ENCODE peak calls at places on chromosomes 11 and 22, in eight cellular contexts. F is tibial nerve, G is IMR-90, R is transverse colon, O is spleen, Y is heart left ventricle, U is body of pancreas, C is A549. P is an unnamed sample.

GRCh38 chr22:40138866-40139265 is 38.9 kb upstream of the TNRC6B start:
- DNase-seq in F (no peak), G (no peak), R (no peak), O (no peak), Y (no peak), U (no peak), C (no peak), P (no peak)

GRCh38 chr11:9861860-9862725 is 198.2 kb downstream of the SWAP70 start:
- DNase-seq in F (peak; percentile 21), G (peak; percentile 75), R (peak; percentile 57), O (no peak), Y (peak; percentile 48), U (peak; percentile 45), C (peak; percentile 58), P (peak; percentile 36)

GRCh38 chr11:107648247-107648646 is 57.3 kb downstream of the ELMOD1 start:
- DNase-seq in F (no peak), G (no peak), R (no peak), O (no peak), Y (no peak), U (no peak), C (no peak), P (no peak)

GRCh38 chr11:12211331-12212065 is 101.1 kb downstream of the MICAL2 start:
- DNase-seq in F (no peak), G (no peak), R (no peak), O (peak; percentile 56), Y (no peak), U (no peak), C (no peak), P (no peak)

GRCh38 chr11:68497761-68498160 is 37.2 kb downstream of the PPP6R3 start:
- DNase-seq in F (no peak), G (no peak), R (no peak), O (no peak), Y (no peak), U (no peak), C (no peak), P (no peak)

GRCh38 chr11:112540261-112540660 is 279.6 kb upstream of the PLET1 start:
- DNase-seq in F (no peak), G (no peak), R (no peak), O (no peak), Y (no peak), U (no peak), C (no peak), P (no peak)

GRCh38 chr22:45576273-45576625 is 73.6 kb downstream of the FBLN1 start:
- DNase-seq in F (no peak), G (no peak), R (no peak), O (no peak), Y (no peak), U (no peak), C (no peak), P (no peak)

GRCh38 chr22:31046591-31047226 is 34.4 kb upstream of the SMTN start:
- DNase-seq in F (peak; percentile 23), G (peak; percentile 13), R (peak; percentile 21), O (peak; percentile 86), Y (peak; percentile 91), U (peak; percentile 20), C (no peak), P (peak; percentile 30)

GRCh38 chr11:10540915-10541591 is at the start of gene RNF141:
- DNase-seq in F (peak; percentile 90), G (peak; percentile 87), R (peak; percentile 97), O (peak; percentile 99), Y (peak; percentile 95), U (peak; percentile 98), C (peak; percentile 84), P (peak; percentile 91)

GRCh38 chr11:73860202-73860601 is 16.4 kb downstream of the COA4 start:
- DNase-seq in F (no peak), G (no peak), R (no peak), O (no peak), Y (no peak), U (no peak), C (no peak), P (no peak)

GRCh38 chr11:86848132-86848531 is 47.8 kb downstream of the PRSS23 start:
- DNase-seq in F (no peak), G (no peak), R (no peak), O (no peak), Y (no peak), U (no peak), C (no peak), P (no peak)

GRCh38 chr11:68271023-68271780 is 571 bp downstream of the C11orf24 start:
- DNase-seq in F (no peak), G (peak; percentile 83), R (peak; percentile 68), O (peak; percentile 86), Y (peak; percentile 53), U (peak; percentile 62), C (peak; percentile 94), P (peak; percentile 47)

GRCh38 chr22:23294221-23294620 is 113.9 kb downstream of the BCR start:
- DNase-seq in F (no peak), G (no peak), R (no peak), O (no peak), Y (no peak), U (no peak), C (no peak), P (no peak)

GRCh38 chr11:101327908-101328307 is 198.3 kb upstream of the PGR start:
- DNase-seq in F (no peak), G (peak; percentile 8), R (no peak), O (no peak), Y (no peak), U (no peak), C (no peak), P (no peak)

GRCh38 chr22:20025401-20026203 is 4.7 kb downstream of the TANGO2 start:
- DNase-seq in F (no peak), G (no peak), R (no peak), O (peak; percentile 56), Y (no peak), U (no peak), C (no peak), P (no peak)

GRCh38 chr11:127485541-127485940 is 485.0 kb upstream of the KIRREL3 start:
- DNase-seq in F (no peak), G (no peak), R (no peak), O (no peak), Y (no peak), U (no peak), C (no peak), P (no peak)

GRCh38 chr11:9280655-9281301 is 15.6 kb upstream of the DENND5A start:
- DNase-seq in F (no peak), G (peak; percentile 81), R (peak; percentile 45), O (no peak), Y (no peak), U (no peak), C (no peak), P (no peak)

GRCh38 chr11:8930456-8931175 is 2.1 kb downstream of the C11orf16 start:
- DNase-seq in F (no peak), G (no peak), R (no peak), O (no peak), Y (no peak), U (no peak), C (no peak), P (no peak)

GRCh38 chr22:26476705-26477340 is 6.8 kb downstream of the HPS4 start:
- DNase-seq in F (no peak), G (peak; percentile 55), R (no peak), O (no peak), Y (no peak), U (no peak), C (no peak), P (no peak)

GRCh38 chr11:126034026-126034822 is 28.4 kb downstream of the CDON start:
- DNase-seq in F (no peak), G (no peak), R (no peak), O (no peak), Y (no peak), U (no peak), C (no peak), P (no peak)
- H3K4me1 ChIP-seq in F (no peaks in the 10 kb centered on the region), G (no peaks in the 10 kb centered on the region), R (no peaks in the 10 kb centered on the region), O (no peaks in the 10 kb centered on the region), Y (peaks cover 19% of the 10 kb centered on the region), U (no peaks in the 10 kb centered on the region), C (no peaks in the 10 kb centered on the region), P (no peaks in the 10 kb centered on the region)

DNA sequence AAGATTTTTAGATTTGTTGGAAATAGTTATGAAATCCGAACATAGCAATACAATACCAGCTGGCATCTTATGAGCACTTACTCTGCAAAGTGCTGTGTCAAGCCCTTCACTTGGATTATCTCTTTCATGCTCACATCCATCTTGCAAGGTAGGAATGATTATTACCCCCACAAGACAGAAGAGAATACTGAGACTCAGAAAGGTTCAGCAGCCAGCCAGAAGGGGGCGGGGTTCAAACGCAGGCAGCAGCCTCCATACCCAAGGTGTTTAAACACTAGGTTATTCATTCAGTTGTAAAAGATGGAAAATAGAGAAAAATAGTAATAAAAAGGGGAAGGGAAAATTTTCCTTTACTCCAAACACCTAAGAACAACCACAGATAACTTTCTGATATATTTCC is 158.5 kb downstream of the CCDC34 start:
- DNase-seq in F (no peak), G (no peak), R (peak; percentile 56), O (no peak), Y (no peak), U (peak; percentile 49), C (no peak), P (no peak)
- TF ChIP-seq CTCF in F (no peak), G (peak; percentile 28), R (no peak), O (no peak), Y (peak; percentile 29), U (peak; percentile 41), C (peak; percentile 65), P (no peak)

DNA sequence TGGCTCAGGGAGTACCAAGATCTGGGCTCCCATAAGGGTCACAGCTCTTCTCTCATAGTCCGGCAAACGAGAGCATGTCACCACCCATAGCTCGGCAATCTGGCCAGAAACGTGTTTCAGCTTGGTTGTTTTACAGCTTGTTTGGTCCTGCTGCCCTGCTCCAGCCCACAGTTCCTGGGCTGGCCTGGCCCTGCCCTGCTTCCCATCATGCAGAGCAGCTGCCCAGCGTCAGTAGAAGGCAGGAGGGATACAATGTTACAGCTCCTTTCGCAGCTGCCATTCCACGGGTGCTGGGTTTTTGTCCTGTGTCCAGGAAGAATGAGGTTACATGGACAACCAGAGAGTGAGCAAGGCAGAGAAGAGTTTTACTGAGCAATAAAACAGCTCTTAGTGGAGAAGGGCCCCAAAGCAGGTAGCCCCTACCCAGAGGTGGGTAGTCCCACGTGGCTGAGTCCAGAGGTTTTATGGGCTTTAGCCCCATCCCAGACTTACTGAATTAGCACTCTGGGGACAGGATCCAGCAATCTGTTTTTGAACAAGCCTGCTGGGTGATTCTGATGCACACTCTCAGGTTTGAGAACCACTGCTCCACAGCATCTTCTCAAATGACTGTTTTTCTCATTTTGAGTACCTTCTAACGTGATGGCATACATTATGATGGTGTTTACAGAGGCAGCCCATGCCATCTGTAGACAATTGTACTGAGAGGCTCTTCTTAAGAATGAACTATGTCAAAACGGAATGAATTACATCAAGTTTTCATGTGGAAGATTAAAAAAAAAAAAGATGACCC is 5.8 kb upstream of the MS4A18 start:
- DNase-seq in F (no peak), G (no peak), R (peak; percentile 64), O (no peak), Y (no peak), U (no peak), C (no peak), P (no peak)
- TF ChIP-seq POLR2A in F (no peak), G (no peak), R (peak; percentile 42), O (no peak), Y (no peak), U (no peak), C (no peak), P (no peak)

DNA sequence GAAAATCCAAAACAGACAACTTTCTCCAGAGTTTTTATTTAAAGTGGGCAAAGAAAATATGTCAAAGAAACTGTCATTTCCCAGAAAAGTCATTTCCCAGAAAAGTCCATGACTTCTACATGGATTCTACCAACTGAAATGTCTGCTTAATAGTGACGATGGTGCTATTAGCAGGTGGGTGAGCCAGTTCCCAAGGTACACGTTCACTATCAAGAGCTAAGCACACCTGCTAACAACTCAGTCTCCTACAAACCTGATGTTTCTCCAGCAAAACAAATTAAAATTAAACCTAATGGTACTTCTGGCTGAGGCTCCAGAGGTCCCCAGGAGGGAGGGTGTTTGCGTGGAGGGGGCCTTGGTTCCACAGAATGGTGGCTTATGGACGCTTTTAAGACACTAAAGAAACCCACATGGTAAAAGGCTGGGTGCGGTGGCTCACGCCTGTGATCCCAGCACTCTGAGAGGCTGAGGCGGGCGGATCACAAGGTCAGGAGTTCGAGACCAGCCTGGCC is 26.8 kb downstream of the POU2AF1 start:
- DNase-seq in F (no peak), G (no peak), R (no peak), O (no peak), Y (no peak), U (no peak), C (no peak), P (no peak)
- H3K4me1 ChIP-seq in F (no peaks in the 10 kb centered on the region), G (no peaks in the 10 kb centered on the region), R (no peaks in the 10 kb centered on the region), O (no peaks in the 10 kb centered on the region), Y (no peaks in the 10 kb centered on the region), U (peaks cover 45% of the 10 kb centered on the region), C (no peaks in the 10 kb centered on the region), P (no peaks in the 10 kb centered on the region)

P was measured in gastrocnemius medialis.